ENCODE peak calls at places on chromosomes 5 and 9, in ten cellular contexts. One of them, this sample, is unnamed.

GRCh38 chr5:93296338-93296737 is 284.7 kb downstream of the NR2F1-AS1 start:
- DNase-seq in GM23248: peak; percentile 53
- DNase-seq in Peyer's patch: no peak
- DNase-seq in A673: no peak
- DNase-seq in adrenal gland: no peak
- DNase-seq in IMR-90: peak; percentile 17
- DNase-seq in stomach: no peak
- DNase-seq in heart right ventricle: no peak
- DNase-seq in CD8-positive, alpha-beta T cell: no peak
- DNase-seq in GM12878: no peak
- DNase-seq in this sample: no peak

GRCh38 chr9:14193338-14193980 is 120.5 kb downstream of the NFIB start:
- DNase-seq in GM23248: no peak
- DNase-seq in stomach: no peak
- DNase-seq in A673: peak; percentile 44
- DNase-seq in adrenal gland: no peak
- DNase-seq in IMR-90: no peak
- DNase-seq in heart right ventricle: no peak
- DNase-seq in CD8-positive, alpha-beta T cell: no peak
- DNase-seq in GM12878: no peak
- DNase-seq in Peyer's patch: no peak
- DNase-seq in this sample: no peak

GRCh38 chr9:112288029-112288428 is 45.4 kb downstream of the PTBP3 start:
- DNase-seq in IMR-90: peak; percentile 40
- DNase-seq in Peyer's patch: no peak
- DNase-seq in CD8-positive, alpha-beta T cell: no peak
- DNase-seq in A673: no peak
- DNase-seq in heart right ventricle: no peak
- DNase-seq in GM23248: no peak
- DNase-seq in stomach: no peak
- DNase-seq in adrenal gland: peak; percentile 10
- DNase-seq in GM12878: no peak
- DNase-seq in this sample: no peak

GRCh38 chr5:99130081-99130480 is 201.3 kb upstream of the CHD1 start:
- DNase-seq in A673: peak; percentile 52
- DNase-seq in GM23248: no peak
- DNase-seq in stomach: no peak
- DNase-seq in Peyer's patch: no peak
- DNase-seq in heart right ventricle: no peak
- DNase-seq in adrenal gland: no peak
- DNase-seq in CD8-positive, alpha-beta T cell: no peak
- DNase-seq in IMR-90: no peak
- DNase-seq in GM12878: no peak
- DNase-seq in this sample: no peak

GRCh38 chr9:134189167-134189474 is 24.8 kb upstream of the RNU6ATAC start:
- DNase-seq in Peyer's patch: peak; percentile 38
- DNase-seq in A673: no peak
- DNase-seq in stomach: no peak
- DNase-seq in adrenal gland: no peak
- DNase-seq in GM23248: no peak
- DNase-seq in heart right ventricle: no peak
- DNase-seq in CD8-positive, alpha-beta T cell: no peak
- DNase-seq in GM12878: no peak
- DNase-seq in IMR-90: no peak
- DNase-seq in this sample: no peak

GRCh38 chr5:81140942-81141341 is 92.2 kb upstream of the CKMT2 start:
- DNase-seq in stomach: no peak
- DNase-seq in heart right ventricle: no peak
- DNase-seq in CD8-positive, alpha-beta T cell: no peak
- DNase-seq in GM23248: peak; percentile 68
- DNase-seq in IMR-90: peak; percentile 80
- DNase-seq in adrenal gland: peak; percentile 44
- DNase-seq in A673: peak; percentile 39
- DNase-seq in GM12878: no peak
- DNase-seq in Peyer's patch: no peak
- DNase-seq in this sample: peak; percentile 21

GRCh38 chr9:130172161-130172857 is at the start of gene NCS1:
- DNase-seq in GM23248: peak; percentile 87
- DNase-seq in CD8-positive, alpha-beta T cell: peak; percentile 48
- DNase-seq in heart right ventricle: peak; percentile 77
- DNase-seq in stomach: peak; percentile 76
- DNase-seq in IMR-90: peak; percentile 61
- DNase-seq in A673: peak; percentile 76
- DNase-seq in GM12878: no peak
- DNase-seq in adrenal gland: peak; percentile 85
- DNase-seq in Peyer's patch: peak; percentile 76
- DNase-seq in this sample: peak; percentile 82

GRCh38 chr9:113636165-113636564 is 172.6 kb downstream of the RGS3 start:
- DNase-seq in GM12878: no peak
- DNase-seq in CD8-positive, alpha-beta T cell: no peak
- DNase-seq in GM23248: no peak
- DNase-seq in Peyer's patch: peak; percentile 22
- DNase-seq in A673: no peak
- DNase-seq in IMR-90: peak; percentile 91
- DNase-seq in heart right ventricle: no peak
- DNase-seq in adrenal gland: no peak
- DNase-seq in stomach: no peak
- DNase-seq in this sample: no peak

GRCh38 chr5:81183811-81184748 is 49.0 kb upstream of the CKMT2 start:
- DNase-seq in Peyer's patch: no peak
- DNase-seq in GM12878: no peak
- DNase-seq in stomach: no peak
- DNase-seq in CD8-positive, alpha-beta T cell: no peak
- DNase-seq in GM23248: no peak
- DNase-seq in IMR-90: no peak
- DNase-seq in A673: no peak
- DNase-seq in heart right ventricle: no peak
- DNase-seq in adrenal gland: no peak
- DNase-seq in this sample: no peak

GRCh38 chr9:125755340-125755739 is 8.2 kb downstream of the PBX3 start:
- DNase-seq in stomach: no peak
- DNase-seq in A673: peak; percentile 76
- DNase-seq in CD8-positive, alpha-beta T cell: no peak
- DNase-seq in Peyer's patch: no peak
- DNase-seq in adrenal gland: no peak
- DNase-seq in heart right ventricle: no peak
- DNase-seq in GM12878: no peak
- DNase-seq in IMR-90: no peak
- DNase-seq in GM23248: no peak
- DNase-seq in this sample: no peak

GRCh38 chr9:135923508-135923907 is 16.2 kb upstream of the CAMSAP1 start:
- DNase-seq in A673: no peak
- DNase-seq in adrenal gland: no peak
- DNase-seq in heart right ventricle: no peak
- DNase-seq in IMR-90: no peak
- DNase-seq in GM23248: no peak
- DNase-seq in GM12878: no peak
- DNase-seq in CD8-positive, alpha-beta T cell: no peak
- DNase-seq in Peyer's patch: no peak
- DNase-seq in stomach: no peak
- DNase-seq in this sample: no peak

GRCh38 chr5:153654444-153654843 is 164.0 kb downstream of the GRIA1 start:
- DNase-seq in adrenal gland: no peak
- DNase-seq in stomach: no peak
- DNase-seq in heart right ventricle: no peak
- DNase-seq in GM23248: peak; percentile 48
- DNase-seq in IMR-90: peak; percentile 11
- DNase-seq in A673: peak; percentile 17
- DNase-seq in GM12878: no peak
- DNase-seq in Peyer's patch: no peak
- DNase-seq in CD8-positive, alpha-beta T cell: no peak
- DNase-seq in this sample: no peak

GRCh38 chr9:98795970-98796363 is 388 bp downstream of the ANKS6 start:
- DNase-seq in GM12878: no peak
- DNase-seq in IMR-90: no peak
- DNase-seq in Peyer's patch: no peak
- DNase-seq in A673: no peak
- DNase-seq in heart right ventricle: peak; percentile 28
- DNase-seq in GM23248: peak; percentile 53
- DNase-seq in stomach: peak; percentile 46
- DNase-seq in adrenal gland: peak; percentile 17
- DNase-seq in CD8-positive, alpha-beta T cell: no peak
- DNase-seq in this sample: peak; percentile 60

GRCh38 chr5:139636207-139636792 is 11.8 kb upstream of the CXXC5 start:
- DNase-seq in GM23248: peak; percentile 44
- DNase-seq in CD8-positive, alpha-beta T cell: peak; percentile 69
- DNase-seq in heart right ventricle: no peak
- DNase-seq in adrenal gland: no peak
- DNase-seq in IMR-90: no peak
- DNase-seq in GM12878: peak; percentile 97
- DNase-seq in A673: no peak
- DNase-seq in stomach: peak; percentile 61
- DNase-seq in Peyer's patch: no peak
- DNase-seq in this sample: peak; percentile 60
- H3K4me1 ChIP-seq in GM23248: peaks cover 35% of the 10 kb centered on the region
- H3K4me1 ChIP-seq in CD8-positive, alpha-beta T cell: peaks cover 44% of the 10 kb centered on the region
- H3K4me1 ChIP-seq in heart right ventricle: peaks cover 41% of the 10 kb centered on the region
- H3K4me1 ChIP-seq in adrenal gland: peaks cover 35% of the 10 kb centered on the region
- H3K4me1 ChIP-seq in IMR-90: peaks cover 23% of the 10 kb centered on the region
- H3K4me1 ChIP-seq in GM12878: peaks cover 65% of the 10 kb centered on the region
- H3K4me1 ChIP-seq in A673: peaks cover 35% of the 10 kb centered on the region
- H3K4me1 ChIP-seq in stomach: peaks cover 60% of the 10 kb centered on the region
- H3K4me1 ChIP-seq in Peyer's patch: peaks cover 27% of the 10 kb centered on the region
- H3K4me1 ChIP-seq in this sample: peaks cover 55% of the 10 kb centered on the region

DNA sequence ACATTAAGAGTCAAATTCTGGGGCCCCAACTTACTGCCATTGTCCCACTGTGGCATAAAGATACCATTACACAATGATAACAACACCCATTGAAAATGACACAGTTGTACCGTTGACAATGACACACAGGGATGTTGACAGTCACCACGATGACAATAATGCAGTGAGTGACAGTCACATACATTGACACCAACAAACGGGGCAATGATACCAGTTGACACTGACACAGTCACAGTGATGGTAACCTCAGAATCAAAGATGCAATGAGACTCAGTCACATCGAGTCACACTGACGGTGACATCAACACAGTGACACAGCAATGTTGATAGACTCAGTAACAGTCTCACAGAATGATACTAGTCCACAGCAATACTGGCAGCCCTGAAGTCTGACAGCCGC is 16.9 kb downstream of the CNTFR start:
- DNase-seq in GM23248: no peak
- DNase-seq in adrenal gland: no peak
- DNase-seq in heart right ventricle: no peak
- DNase-seq in Peyer's patch: no peak
- DNase-seq in CD8-positive, alpha-beta T cell: no peak
- DNase-seq in stomach: no peak
- DNase-seq in IMR-90: no peak
- DNase-seq in A673: no peak
- DNase-seq in GM12878: no peak
- DNase-seq in this sample: no peak
- H3K4me1 ChIP-seq in GM23248: no peaks in the 10 kb centered on the region
- H3K4me1 ChIP-seq in adrenal gland: no peaks in the 10 kb centered on the region
- H3K4me1 ChIP-seq in heart right ventricle: no peaks in the 10 kb centered on the region
- H3K4me1 ChIP-seq in Peyer's patch: no peaks in the 10 kb centered on the region
- H3K4me1 ChIP-seq in CD8-positive, alpha-beta T cell: no peaks in the 10 kb centered on the region
- H3K4me1 ChIP-seq in stomach: peaks cover 23% of the 10 kb centered on the region
- H3K4me1 ChIP-seq in IMR-90: no peaks in the 10 kb centered on the region
- H3K4me1 ChIP-seq in A673: peaks cover 4% of the 10 kb centered on the region
- H3K4me1 ChIP-seq in GM12878: no peaks in the 10 kb centered on the region
- H3K4me1 ChIP-seq in this sample: no peaks in the 10 kb centered on the region

GRCh38 chr9:2059131-2059929 is 44.2 kb downstream of the SMARCA2 start:
- DNase-seq in IMR-90: no peak
- DNase-seq in CD8-positive, alpha-beta T cell: no peak
- DNase-seq in GM12878: no peak
- DNase-seq in adrenal gland: no peak
- DNase-seq in heart right ventricle: no peak
- DNase-seq in stomach: no peak
- DNase-seq in GM23248: peak; percentile 16
- DNase-seq in A673: no peak
- DNase-seq in Peyer's patch: no peak
- DNase-seq in this sample: no peak

GRCh38 chr9:2055203-2055658 is 40.1 kb downstream of the SMARCA2 start:
- DNase-seq in stomach: no peak
- DNase-seq in heart right ventricle: no peak
- DNase-seq in CD8-positive, alpha-beta T cell: no peak
- DNase-seq in Peyer's patch: no peak
- DNase-seq in GM12878: peak; percentile 77
- DNase-seq in IMR-90: peak; percentile 24
- DNase-seq in adrenal gland: no peak
- DNase-seq in GM23248: peak; percentile 88
- DNase-seq in A673: no peak
- DNase-seq in this sample: no peak

GRCh38 chr9:2065704-2066103 is 50.6 kb downstream of the SMARCA2 start:
- DNase-seq in GM12878: no peak
- DNase-seq in CD8-positive, alpha-beta T cell: no peak
- DNase-seq in stomach: no peak
- DNase-seq in adrenal gland: no peak
- DNase-seq in A673: no peak
- DNase-seq in GM23248: no peak
- DNase-seq in Peyer's patch: no peak
- DNase-seq in IMR-90: no peak
- DNase-seq in heart right ventricle: no peak
- DNase-seq in this sample: no peak

DNA sequence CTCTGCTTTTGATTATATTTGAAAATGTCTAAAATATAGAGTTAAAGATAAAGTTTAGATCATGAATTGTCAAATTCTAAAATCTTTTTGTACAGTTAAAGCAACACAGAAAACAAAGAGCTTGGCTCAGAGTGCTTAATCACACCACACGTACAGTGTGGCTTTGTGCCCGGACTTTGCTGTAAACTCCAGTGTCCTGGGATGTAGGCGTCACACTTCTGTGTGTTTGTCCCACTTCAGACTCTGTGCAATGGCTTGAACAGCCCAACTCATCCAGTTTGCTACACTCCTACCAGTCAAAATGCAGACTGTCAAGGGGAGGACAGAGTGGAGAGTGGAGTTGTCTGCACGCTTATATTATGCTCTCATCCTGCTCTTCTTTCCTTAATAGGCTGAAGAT is 45.3 kb downstream of the SMARCA2 start:
- DNase-seq in CD8-positive, alpha-beta T cell: no peak
- DNase-seq in adrenal gland: no peak
- DNase-seq in GM12878: no peak
- DNase-seq in heart right ventricle: no peak
- DNase-seq in stomach: no peak
- DNase-seq in Peyer's patch: no peak
- DNase-seq in GM23248: peak; percentile 49
- DNase-seq in IMR-90: peak; percentile 24
- DNase-seq in A673: no peak
- DNase-seq in this sample: no peak
- H3K4me1 ChIP-seq in CD8-positive, alpha-beta T cell: peaks cover 1% of the 10 kb centered on the region
- H3K4me1 ChIP-seq in adrenal gland: no peaks in the 10 kb centered on the region
- H3K4me1 ChIP-seq in GM12878: peaks cover 2% of the 10 kb centered on the region
- H3K4me1 ChIP-seq in heart right ventricle: peaks cover 4% of the 10 kb centered on the region
- H3K4me1 ChIP-seq in stomach: no peaks in the 10 kb centered on the region
- H3K4me1 ChIP-seq in Peyer's patch: no peaks in the 10 kb centered on the region
- H3K4me1 ChIP-seq in GM23248: peaks cover 18% of the 10 kb centered on the region
- H3K4me1 ChIP-seq in IMR-90: peaks cover 2% of the 10 kb centered on the region
- H3K4me1 ChIP-seq in A673: no peaks in the 10 kb centered on the region
- H3K4me1 ChIP-seq in this sample: peaks cover 2% of the 10 kb centered on the region

DNA sequence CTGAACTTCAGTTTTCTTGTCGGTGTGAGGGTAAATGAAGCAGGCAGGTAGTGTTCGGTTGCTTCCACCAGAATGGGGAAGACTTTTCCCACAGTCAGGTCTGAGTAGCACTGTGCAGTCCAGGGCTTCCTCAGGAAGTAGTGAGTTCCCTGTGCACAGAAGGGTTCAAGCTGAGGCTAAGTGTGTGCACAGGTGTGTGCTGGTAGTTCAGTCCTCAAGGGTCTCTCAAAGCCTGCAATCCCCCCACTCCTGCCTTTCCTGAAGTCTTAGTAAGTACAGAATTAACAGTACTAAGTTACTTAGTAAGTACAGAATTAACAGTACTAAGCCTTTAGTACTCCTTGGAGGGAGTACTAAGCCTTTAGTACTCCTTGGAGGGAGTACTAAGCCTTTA is 1.4 kb downstream of the DAB2IP start:
- DNase-seq in heart right ventricle: no peak
- DNase-seq in adrenal gland: no peak
- DNase-seq in GM23248: no peak
- DNase-seq in GM12878: no peak
- DNase-seq in stomach: no peak
- DNase-seq in Peyer's patch: no peak
- DNase-seq in IMR-90: no peak
- DNase-seq in CD8-positive, alpha-beta T cell: no peak
- DNase-seq in A673: no peak
- DNase-seq in this sample: no peak
- H3K4me1 ChIP-seq in heart right ventricle: peaks cover 69% of the 10 kb centered on the region
- H3K4me1 ChIP-seq in adrenal gland: peaks cover 22% of the 10 kb centered on the region
- H3K4me1 ChIP-seq in GM23248: no peaks in the 10 kb centered on the region
- H3K4me1 ChIP-seq in GM12878: no peaks in the 10 kb centered on the region
- H3K4me1 ChIP-seq in stomach: peaks cover 85% of the 10 kb centered on the region
- H3K4me1 ChIP-seq in Peyer's patch: peaks cover 5% of the 10 kb centered on the region
- H3K4me1 ChIP-seq in IMR-90: peaks cover 9% of the 10 kb centered on the region
- H3K4me1 ChIP-seq in CD8-positive, alpha-beta T cell: peaks cover 15% of the 10 kb centered on the region
- H3K4me1 ChIP-seq in A673: peaks cover 33% of the 10 kb centered on the region
- H3K4me1 ChIP-seq in this sample: peaks cover 69% of the 10 kb centered on the region

This sample was measured in body of pancreas.